ENCODE peak calls at places on chromosome 18, in ten cellular contexts. One of them, this sample, is unnamed.

GRCh38 chr18:12317664-12318333 is 9.8 kb downstream of the TUBB6 start:
- DNase-seq in stimulated activated CD4-positive, alpha-beta T cell treated with anti-CD3 and anti-CD28 coated beads, Interleukin-2, amount 100 ng/mL, for 48 hours: no peak
- DNase-seq in AG10803: peak; percentile 86
- DNase-seq in cardiac muscle cell: peak; percentile 82
- DNase-seq in stimulated activated CD8-positive, alpha-beta memory T cell treated with anti-CD3 and anti-CD28 coated beads, Interleukin-15, amount 100 ng/mL, for 1 hour: no peak
- DNase-seq in D721Med: no peak
- DNase-seq in C1 segment of cervical spinal cord: no peak
- DNase-seq in WTC11: no peak
- DNase-seq in A172: no peak
- DNase-seq in GDM1: no peak
- DNase-seq in this sample: no peak

GRCh38 chr18:77086656-77087390 is 45.8 kb downstream of the MBP start:
- DNase-seq in WTC11: peak; percentile 52
- DNase-seq in cardiac muscle cell: no peak
- DNase-seq in D721Med: no peak
- DNase-seq in C1 segment of cervical spinal cord: no peak
- DNase-seq in stimulated activated CD8-positive, alpha-beta memory T cell treated with anti-CD3 and anti-CD28 coated beads, Interleukin-15, amount 100 ng/mL, for 1 hour: no peak
- DNase-seq in stimulated activated CD4-positive, alpha-beta T cell treated with anti-CD3 and anti-CD28 coated beads, Interleukin-2, amount 100 ng/mL, for 48 hours: no peak
- DNase-seq in A172: no peak
- DNase-seq in GDM1: no peak
- DNase-seq in AG10803: peak; percentile 11
- DNase-seq in this sample: peak; percentile 72

GRCh38 chr18:38077219-38077618 is 511.6 kb upstream of the CELF4 start:
- DNase-seq in GDM1: peak; percentile 52
- DNase-seq in WTC11: peak; percentile 10
- DNase-seq in stimulated activated CD4-positive, alpha-beta T cell treated with anti-CD3 and anti-CD28 coated beads, Interleukin-2, amount 100 ng/mL, for 48 hours: no peak
- DNase-seq in D721Med: no peak
- DNase-seq in A172: no peak
- DNase-seq in C1 segment of cervical spinal cord: no peak
- DNase-seq in stimulated activated CD8-positive, alpha-beta memory T cell treated with anti-CD3 and anti-CD28 coated beads, Interleukin-15, amount 100 ng/mL, for 1 hour: no peak
- DNase-seq in cardiac muscle cell: no peak
- DNase-seq in AG10803: no peak
- DNase-seq in this sample: no peak

GRCh38 chr18:58004317-58004716 is 39.7 kb upstream of the NEDD4L start:
- DNase-seq in C1 segment of cervical spinal cord: no peak
- DNase-seq in WTC11: no peak
- DNase-seq in cardiac muscle cell: peak; percentile 44
- DNase-seq in stimulated activated CD8-positive, alpha-beta memory T cell treated with anti-CD3 and anti-CD28 coated beads, Interleukin-15, amount 100 ng/mL, for 1 hour: no peak
- DNase-seq in A172: peak; percentile 66
- DNase-seq in AG10803: peak; percentile 64
- DNase-seq in stimulated activated CD4-positive, alpha-beta T cell treated with anti-CD3 and anti-CD28 coated beads, Interleukin-2, amount 100 ng/mL, for 48 hours: no peak
- DNase-seq in GDM1: no peak
- DNase-seq in D721Med: no peak
- DNase-seq in this sample: no peak

GRCh38 chr18:13915391-13915790 is at the start of gene MC2R:
- DNase-seq in WTC11: no peak
- DNase-seq in cardiac muscle cell: no peak
- DNase-seq in C1 segment of cervical spinal cord: no peak
- DNase-seq in stimulated activated CD8-positive, alpha-beta memory T cell treated with anti-CD3 and anti-CD28 coated beads, Interleukin-15, amount 100 ng/mL, for 1 hour: no peak
- DNase-seq in A172: no peak
- DNase-seq in D721Med: no peak
- DNase-seq in GDM1: no peak
- DNase-seq in AG10803: no peak
- DNase-seq in stimulated activated CD4-positive, alpha-beta T cell treated with anti-CD3 and anti-CD28 coated beads, Interleukin-2, amount 100 ng/mL, for 48 hours: no peak
- DNase-seq in this sample: no peak

GRCh38 chr18:36354989-36355388 is 57.5 kb downstream of the FHOD3 start:
- DNase-seq in C1 segment of cervical spinal cord: no peak
- DNase-seq in D721Med: no peak
- DNase-seq in AG10803: peak; percentile 91
- DNase-seq in stimulated activated CD8-positive, alpha-beta memory T cell treated with anti-CD3 and anti-CD28 coated beads, Interleukin-15, amount 100 ng/mL, for 1 hour: no peak
- DNase-seq in A172: no peak
- DNase-seq in WTC11: no peak
- DNase-seq in stimulated activated CD4-positive, alpha-beta T cell treated with anti-CD3 and anti-CD28 coated beads, Interleukin-2, amount 100 ng/mL, for 48 hours: peak; percentile 6
- DNase-seq in GDM1: no peak
- DNase-seq in cardiac muscle cell: peak; percentile 39
- DNase-seq in this sample: no peak

GRCh38 chr18:34918856-34919255 is 122.4 kb upstream of the MAPRE2 start:
- DNase-seq in GDM1: no peak
- DNase-seq in C1 segment of cervical spinal cord: no peak
- DNase-seq in cardiac muscle cell: no peak
- DNase-seq in WTC11: no peak
- DNase-seq in stimulated activated CD4-positive, alpha-beta T cell treated with anti-CD3 and anti-CD28 coated beads, Interleukin-2, amount 100 ng/mL, for 48 hours: no peak
- DNase-seq in AG10803: no peak
- DNase-seq in A172: no peak
- DNase-seq in stimulated activated CD8-positive, alpha-beta memory T cell treated with anti-CD3 and anti-CD28 coated beads, Interleukin-15, amount 100 ng/mL, for 1 hour: no peak
- DNase-seq in D721Med: no peak
- DNase-seq in this sample: no peak

GRCh38 chr18:76989647-76990190 is 142.9 kb downstream of the MBP start:
- DNase-seq in cardiac muscle cell: no peak
- DNase-seq in AG10803: no peak
- DNase-seq in stimulated activated CD4-positive, alpha-beta T cell treated with anti-CD3 and anti-CD28 coated beads, Interleukin-2, amount 100 ng/mL, for 48 hours: no peak
- DNase-seq in stimulated activated CD8-positive, alpha-beta memory T cell treated with anti-CD3 and anti-CD28 coated beads, Interleukin-15, amount 100 ng/mL, for 1 hour: no peak
- DNase-seq in WTC11: no peak
- DNase-seq in D721Med: no peak
- DNase-seq in A172: no peak
- DNase-seq in C1 segment of cervical spinal cord: no peak
- DNase-seq in GDM1: no peak
- DNase-seq in this sample: peak; percentile 69

GRCh38 chr18:36499938-36500337 is 202.4 kb downstream of the FHOD3 start:
- DNase-seq in GDM1: no peak
- DNase-seq in cardiac muscle cell: peak; percentile 45
- DNase-seq in C1 segment of cervical spinal cord: no peak
- DNase-seq in WTC11: no peak
- DNase-seq in D721Med: no peak
- DNase-seq in AG10803: no peak
- DNase-seq in A172: no peak
- DNase-seq in stimulated activated CD4-positive, alpha-beta T cell treated with anti-CD3 and anti-CD28 coated beads, Interleukin-2, amount 100 ng/mL, for 48 hours: no peak
- DNase-seq in stimulated activated CD8-positive, alpha-beta memory T cell treated with anti-CD3 and anti-CD28 coated beads, Interleukin-15, amount 100 ng/mL, for 1 hour: no peak
- DNase-seq in this sample: no peak

GRCh38 chr18:64202836-64203235 is 53.9 kb upstream of the LINC00305 start:
- DNase-seq in WTC11: no peak
- DNase-seq in A172: no peak
- DNase-seq in stimulated activated CD8-positive, alpha-beta memory T cell treated with anti-CD3 and anti-CD28 coated beads, Interleukin-15, amount 100 ng/mL, for 1 hour: no peak
- DNase-seq in AG10803: no peak
- DNase-seq in D721Med: no peak
- DNase-seq in cardiac muscle cell: peak; percentile 1
- DNase-seq in GDM1: no peak
- DNase-seq in C1 segment of cervical spinal cord: no peak
- DNase-seq in stimulated activated CD4-positive, alpha-beta T cell treated with anti-CD3 and anti-CD28 coated beads, Interleukin-2, amount 100 ng/mL, for 48 hours: no peak
- DNase-seq in this sample: no peak

GRCh38 chr18:22846697-22847096 is 86.4 kb upstream of the RBBP8 start:
- DNase-seq in WTC11: no peak
- DNase-seq in stimulated activated CD8-positive, alpha-beta memory T cell treated with anti-CD3 and anti-CD28 coated beads, Interleukin-15, amount 100 ng/mL, for 1 hour: no peak
- DNase-seq in cardiac muscle cell: no peak
- DNase-seq in GDM1: no peak
- DNase-seq in D721Med: no peak
- DNase-seq in A172: no peak
- DNase-seq in stimulated activated CD4-positive, alpha-beta T cell treated with anti-CD3 and anti-CD28 coated beads, Interleukin-2, amount 100 ng/mL, for 48 hours: no peak
- DNase-seq in AG10803: no peak
- DNase-seq in C1 segment of cervical spinal cord: no peak
- DNase-seq in this sample: no peak

GRCh38 chr18:28584726-28585125 is 407.8 kb upstream of the CDH2 start:
- DNase-seq in WTC11: peak; percentile 17
- DNase-seq in stimulated activated CD8-positive, alpha-beta memory T cell treated with anti-CD3 and anti-CD28 coated beads, Interleukin-15, amount 100 ng/mL, for 1 hour: no peak
- DNase-seq in GDM1: no peak
- DNase-seq in D721Med: no peak
- DNase-seq in stimulated activated CD4-positive, alpha-beta T cell treated with anti-CD3 and anti-CD28 coated beads, Interleukin-2, amount 100 ng/mL, for 48 hours: no peak
- DNase-seq in cardiac muscle cell: peak; percentile 76
- DNase-seq in C1 segment of cervical spinal cord: no peak
- DNase-seq in AG10803: peak; percentile 82
- DNase-seq in A172: peak; percentile 78
- DNase-seq in this sample: no peak

GRCh38 chr18:61096231-61096630 is 237.0 kb upstream of the CDH20 start:
- DNase-seq in stimulated activated CD8-positive, alpha-beta memory T cell treated with anti-CD3 and anti-CD28 coated beads, Interleukin-15, amount 100 ng/mL, for 1 hour: no peak
- DNase-seq in WTC11: no peak
- DNase-seq in C1 segment of cervical spinal cord: no peak
- DNase-seq in D721Med: no peak
- DNase-seq in A172: no peak
- DNase-seq in GDM1: no peak
- DNase-seq in stimulated activated CD4-positive, alpha-beta T cell treated with anti-CD3 and anti-CD28 coated beads, Interleukin-2, amount 100 ng/mL, for 48 hours: no peak
- DNase-seq in cardiac muscle cell: no peak
- DNase-seq in AG10803: no peak
- DNase-seq in this sample: no peak

GRCh38 chr18:72991379-72991778 is 123.6 kb upstream of the NETO1 start:
- DNase-seq in AG10803: no peak
- DNase-seq in C1 segment of cervical spinal cord: no peak
- DNase-seq in cardiac muscle cell: no peak
- DNase-seq in stimulated activated CD8-positive, alpha-beta memory T cell treated with anti-CD3 and anti-CD28 coated beads, Interleukin-15, amount 100 ng/mL, for 1 hour: no peak
- DNase-seq in stimulated activated CD4-positive, alpha-beta T cell treated with anti-CD3 and anti-CD28 coated beads, Interleukin-2, amount 100 ng/mL, for 48 hours: no peak
- DNase-seq in WTC11: no peak
- DNase-seq in D721Med: no peak
- DNase-seq in GDM1: no peak
- DNase-seq in A172: no peak
- DNase-seq in this sample: no peak

GRCh38 chr18:26778054-26778393 is 87.5 kb downstream of the AQP4 start:
- DNase-seq in cardiac muscle cell: no peak
- DNase-seq in stimulated activated CD4-positive, alpha-beta T cell treated with anti-CD3 and anti-CD28 coated beads, Interleukin-2, amount 100 ng/mL, for 48 hours: no peak
- DNase-seq in AG10803: no peak
- DNase-seq in WTC11: no peak
- DNase-seq in stimulated activated CD8-positive, alpha-beta memory T cell treated with anti-CD3 and anti-CD28 coated beads, Interleukin-15, amount 100 ng/mL, for 1 hour: no peak
- DNase-seq in GDM1: no peak
- DNase-seq in D721Med: no peak
- DNase-seq in C1 segment of cervical spinal cord: no peak
- DNase-seq in A172: no peak
- DNase-seq in this sample: no peak

GRCh38 chr18:40987581-40987980 is 967.5 kb upstream of the PIK3C3 start:
- DNase-seq in C1 segment of cervical spinal cord: no peak
- DNase-seq in WTC11: no peak
- DNase-seq in GDM1: no peak
- DNase-seq in stimulated activated CD8-positive, alpha-beta memory T cell treated with anti-CD3 and anti-CD28 coated beads, Interleukin-15, amount 100 ng/mL, for 1 hour: no peak
- DNase-seq in D721Med: no peak
- DNase-seq in A172: no peak
- DNase-seq in cardiac muscle cell: no peak
- DNase-seq in AG10803: no peak
- DNase-seq in stimulated activated CD4-positive, alpha-beta T cell treated with anti-CD3 and anti-CD28 coated beads, Interleukin-2, amount 100 ng/mL, for 48 hours: no peak
- DNase-seq in this sample: no peak

GRCh38 chr18:74288730-74289129 is 3.0 kb downstream of the CYB5A start:
- DNase-seq in stimulated activated CD8-positive, alpha-beta memory T cell treated with anti-CD3 and anti-CD28 coated beads, Interleukin-15, amount 100 ng/mL, for 1 hour: no peak
- DNase-seq in D721Med: peak; percentile 18
- DNase-seq in AG10803: peak; percentile 37
- DNase-seq in A172: no peak
- DNase-seq in stimulated activated CD4-positive, alpha-beta T cell treated with anti-CD3 and anti-CD28 coated beads, Interleukin-2, amount 100 ng/mL, for 48 hours: no peak
- DNase-seq in WTC11: no peak
- DNase-seq in GDM1: no peak
- DNase-seq in C1 segment of cervical spinal cord: no peak
- DNase-seq in cardiac muscle cell: no peak
- DNase-seq in this sample: no peak

GRCh38 chr18:48017625-48018024 is 87.2 kb upstream of the SMAD2 start:
- DNase-seq in stimulated activated CD8-positive, alpha-beta memory T cell treated with anti-CD3 and anti-CD28 coated beads, Interleukin-15, amount 100 ng/mL, for 1 hour: no peak
- DNase-seq in WTC11: no peak
- DNase-seq in A172: no peak
- DNase-seq in C1 segment of cervical spinal cord: no peak
- DNase-seq in D721Med: no peak
- DNase-seq in AG10803: peak; percentile 71
- DNase-seq in GDM1: no peak
- DNase-seq in stimulated activated CD4-positive, alpha-beta T cell treated with anti-CD3 and anti-CD28 coated beads, Interleukin-2, amount 100 ng/mL, for 48 hours: no peak
- DNase-seq in cardiac muscle cell: peak; percentile 80
- DNase-seq in this sample: no peak

GRCh38 chr18:59902180-59902992 is 2.6 kb downstream of the PMAIP1 start:
- DNase-seq in GDM1: no peak
- DNase-seq in A172: peak; percentile 56
- DNase-seq in cardiac muscle cell: no peak
- DNase-seq in stimulated activated CD4-positive, alpha-beta T cell treated with anti-CD3 and anti-CD28 coated beads, Interleukin-2, amount 100 ng/mL, for 48 hours: no peak
- DNase-seq in WTC11: no peak
- DNase-seq in D721Med: no peak
- DNase-seq in stimulated activated CD8-positive, alpha-beta memory T cell treated with anti-CD3 and anti-CD28 coated beads, Interleukin-15, amount 100 ng/mL, for 1 hour: no peak
- DNase-seq in AG10803: peak; percentile 46
- DNase-seq in C1 segment of cervical spinal cord: no peak
- DNase-seq in this sample: no peak

GRCh38 chr18:44579028-44579692 is 101.5 kb upstream of the SETBP1 start:
- DNase-seq in stimulated activated CD4-positive, alpha-beta T cell treated with anti-CD3 and anti-CD28 coated beads, Interleukin-2, amount 100 ng/mL, for 48 hours: no peak
- DNase-seq in A172: peak; percentile 20
- DNase-seq in GDM1: peak; percentile 28
- DNase-seq in C1 segment of cervical spinal cord: no peak
- DNase-seq in AG10803: no peak
- DNase-seq in stimulated activated CD8-positive, alpha-beta memory T cell treated with anti-CD3 and anti-CD28 coated beads, Interleukin-15, amount 100 ng/mL, for 1 hour: no peak
- DNase-seq in D721Med: no peak
- DNase-seq in cardiac muscle cell: peak; percentile 45
- DNase-seq in WTC11: peak; percentile 12
- DNase-seq in this sample: no peak

GRCh38 chr18:31720867-31721266 is 36.5 kb upstream of the B4GALT6 start:
- DNase-seq in D721Med: no peak
- DNase-seq in stimulated activated CD8-positive, alpha-beta memory T cell treated with anti-CD3 and anti-CD28 coated beads, Interleukin-15, amount 100 ng/mL, for 1 hour: no peak
- DNase-seq in cardiac muscle cell: peak; percentile 27
- DNase-seq in WTC11: no peak
- DNase-seq in C1 segment of cervical spinal cord: no peak
- DNase-seq in A172: no peak
- DNase-seq in AG10803: no peak
- DNase-seq in stimulated activated CD4-positive, alpha-beta T cell treated with anti-CD3 and anti-CD28 coated beads, Interleukin-2, amount 100 ng/mL, for 48 hours: no peak
- DNase-seq in GDM1: no peak
- DNase-seq in this sample: no peak

GRCh38 chr18:34890486-34891085 is 150.6 kb upstream of the MAPRE2 start:
- DNase-seq in C1 segment of cervical spinal cord: no peak
- DNase-seq in A172: no peak
- DNase-seq in stimulated activated CD4-positive, alpha-beta T cell treated with anti-CD3 and anti-CD28 coated beads, Interleukin-2, amount 100 ng/mL, for 48 hours: no peak
- DNase-seq in WTC11: no peak
- DNase-seq in D721Med: no peak
- DNase-seq in GDM1: no peak
- DNase-seq in stimulated activated CD8-positive, alpha-beta memory T cell treated with anti-CD3 and anti-CD28 coated beads, Interleukin-15, amount 100 ng/mL, for 1 hour: no peak
- DNase-seq in cardiac muscle cell: no peak
- DNase-seq in AG10803: no peak
- DNase-seq in this sample: no peak

GRCh38 chr18:31275722-31276463 is 42.1 kb upstream of the DSG1 start:
- DNase-seq in stimulated activated CD4-positive, alpha-beta T cell treated with anti-CD3 and anti-CD28 coated beads, Interleukin-2, amount 100 ng/mL, for 48 hours: no peak
- DNase-seq in C1 segment of cervical spinal cord: no peak
- DNase-seq in GDM1: peak; percentile 40
- DNase-seq in A172: no peak
- DNase-seq in AG10803: no peak
- DNase-seq in cardiac muscle cell: peak; percentile 22
- DNase-seq in stimulated activated CD8-positive, alpha-beta memory T cell treated with anti-CD3 and anti-CD28 coated beads, Interleukin-15, amount 100 ng/mL, for 1 hour: no peak
- DNase-seq in D721Med: no peak
- DNase-seq in WTC11: no peak
- DNase-seq in this sample: no peak

GRCh38 chr18:74446631-74447403 is 10.3 kb downstream of the DIPK1C start:
- DNase-seq in stimulated activated CD8-positive, alpha-beta memory T cell treated with anti-CD3 and anti-CD28 coated beads, Interleukin-15, amount 100 ng/mL, for 1 hour: no peak
- DNase-seq in A172: no peak
- DNase-seq in C1 segment of cervical spinal cord: no peak
- DNase-seq in GDM1: no peak
- DNase-seq in D721Med: no peak
- DNase-seq in WTC11: no peak
- DNase-seq in AG10803: no peak
- DNase-seq in stimulated activated CD4-positive, alpha-beta T cell treated with anti-CD3 and anti-CD28 coated beads, Interleukin-2, amount 100 ng/mL, for 48 hours: no peak
- DNase-seq in cardiac muscle cell: no peak
- DNase-seq in this sample: no peak

GRCh38 chr18:76981388-76981968 is 151.1 kb downstream of the MBP start:
- DNase-seq in stimulated activated CD4-positive, alpha-beta T cell treated with anti-CD3 and anti-CD28 coated beads, Interleukin-2, amount 100 ng/mL, for 48 hours: no peak
- DNase-seq in cardiac muscle cell: no peak
- DNase-seq in A172: no peak
- DNase-seq in stimulated activated CD8-positive, alpha-beta memory T cell treated with anti-CD3 and anti-CD28 coated beads, Interleukin-15, amount 100 ng/mL, for 1 hour: no peak
- DNase-seq in GDM1: no peak
- DNase-seq in D721Med: no peak
- DNase-seq in WTC11: no peak
- DNase-seq in AG10803: no peak
- DNase-seq in C1 segment of cervical spinal cord: no peak
- DNase-seq in this sample: peak; percentile 80

GRCh38 chr18:80108122-80108536 is 933 bp upstream of the ADNP2 start:
- DNase-seq in cardiac muscle cell: no peak
- DNase-seq in D721Med: no peak
- DNase-seq in stimulated activated CD4-positive, alpha-beta T cell treated with anti-CD3 and anti-CD28 coated beads, Interleukin-2, amount 100 ng/mL, for 48 hours: no peak
- DNase-seq in WTC11: no peak
- DNase-seq in AG10803: no peak
- DNase-seq in A172: no peak
- DNase-seq in stimulated activated CD8-positive, alpha-beta memory T cell treated with anti-CD3 and anti-CD28 coated beads, Interleukin-15, amount 100 ng/mL, for 1 hour: no peak
- DNase-seq in GDM1: no peak
- DNase-seq in C1 segment of cervical spinal cord: no peak
- DNase-seq in this sample: peak; percentile 82

This sample was measured in spleen.